ENCODE peak calls at places on chromosomes 5 and 9, in eight cellular contexts. One of them, this sample, is unnamed.

GRCh38 chr5:4019841-4020240 is 424.2 kb downstream of the IRX1 start:
- DNase-seq in adrenal gland: no peak
- DNase-seq in GM23248: peak; percentile 31
- DNase-seq in effector CD4-positive, alpha-beta T cell: no peak
- DNase-seq in Kasumi-1: no peak
- DNase-seq in germinal center: no peak
- DNase-seq in T-helper 2 cell: no peak
- DNase-seq in NCI-H1930: no peak
- DNase-seq in this sample: no peak

GRCh38 chr5:66655395-66656324 is 59.5 kb downstream of the MAST4 start:
- DNase-seq in adrenal gland: no peak
- DNase-seq in GM23248: peak; percentile 51
- DNase-seq in effector CD4-positive, alpha-beta T cell: no peak
- DNase-seq in Kasumi-1: no peak
- DNase-seq in germinal center: no peak
- DNase-seq in T-helper 2 cell: no peak
- DNase-seq in NCI-H1930: no peak
- DNase-seq in this sample: no peak

GRCh38 chr5:73300520-73301207 is 127.7 kb downstream of the TMEM174 start:
- DNase-seq in adrenal gland: no peak
- DNase-seq in GM23248: no peak
- DNase-seq in effector CD4-positive, alpha-beta T cell: no peak
- DNase-seq in Kasumi-1: no peak
- DNase-seq in germinal center: no peak
- DNase-seq in T-helper 2 cell: no peak
- DNase-seq in NCI-H1930: no peak
- DNase-seq in this sample: no peak

GRCh38 chr9:137218754-137219271 is 3.2 kb downstream of the RNF208 start:
- DNase-seq in adrenal gland: peak; percentile 89
- DNase-seq in GM23248: peak; percentile 53
- DNase-seq in effector CD4-positive, alpha-beta T cell: no peak
- DNase-seq in Kasumi-1: no peak
- DNase-seq in germinal center: no peak
- DNase-seq in T-helper 2 cell: no peak
- DNase-seq in NCI-H1930: no peak
- DNase-seq in this sample: no peak

GRCh38 chr9:129929467-129930125 is 94.3 kb downstream of the USP20 start:
- DNase-seq in adrenal gland: no peak
- DNase-seq in GM23248: peak; percentile 60
- DNase-seq in effector CD4-positive, alpha-beta T cell: no peak
- DNase-seq in Kasumi-1: no peak
- DNase-seq in germinal center: no peak
- DNase-seq in T-helper 2 cell: no peak
- DNase-seq in NCI-H1930: no peak
- DNase-seq in this sample: no peak

GRCh38 chr9:77546391-77546790 is 101.7 kb downstream of the GNA14 start:
- DNase-seq in adrenal gland: no peak
- DNase-seq in GM23248: no peak
- DNase-seq in effector CD4-positive, alpha-beta T cell: no peak
- DNase-seq in Kasumi-1: no peak
- DNase-seq in germinal center: no peak
- DNase-seq in T-helper 2 cell: no peak
- DNase-seq in NCI-H1930: no peak
- DNase-seq in this sample: no peak

GRCh38 chr9:34048730-34049629 is at the start of gene UBAP2:
- DNase-seq in adrenal gland: peak; percentile 99
- DNase-seq in GM23248: peak; percentile 99
- DNase-seq in effector CD4-positive, alpha-beta T cell: peak; percentile 99
- DNase-seq in Kasumi-1: peak; percentile 92
- DNase-seq in germinal center: peak; percentile 92
- DNase-seq in T-helper 2 cell: peak; percentile 88
- DNase-seq in NCI-H1930: peak; percentile 99
- DNase-seq in this sample: peak; percentile 96

GRCh38 chr5:64632251-64632650 is 58.1 kb upstream of the SHISAL2B start:
- DNase-seq in adrenal gland: no peak
- DNase-seq in GM23248: no peak
- DNase-seq in effector CD4-positive, alpha-beta T cell: no peak
- DNase-seq in Kasumi-1: peak; percentile 41
- DNase-seq in germinal center: no peak
- DNase-seq in T-helper 2 cell: no peak
- DNase-seq in NCI-H1930: no peak
- DNase-seq in this sample: no peak

GRCh38 chr9:133960568-133961129 is 31.5 kb downstream of the VAV2 start:
- DNase-seq in adrenal gland: peak; percentile 66
- DNase-seq in GM23248: peak; percentile 46
- DNase-seq in effector CD4-positive, alpha-beta T cell: no peak
- DNase-seq in Kasumi-1: peak; percentile 59
- DNase-seq in germinal center: no peak
- DNase-seq in T-helper 2 cell: no peak
- DNase-seq in NCI-H1930: no peak
- DNase-seq in this sample: no peak

GRCh38 chr9:128421474-128422010 is 885 bp downstream of the CERCAM start:
- DNase-seq in adrenal gland: no peak
- DNase-seq in GM23248: peak; percentile 85
- DNase-seq in effector CD4-positive, alpha-beta T cell: no peak
- DNase-seq in Kasumi-1: peak; percentile 51
- DNase-seq in germinal center: no peak
- DNase-seq in T-helper 2 cell: no peak
- DNase-seq in NCI-H1930: no peak
- DNase-seq in this sample: no peak

GRCh38 chr5:50814541-50814940 is 148.1 kb downstream of the PARP8 start:
- DNase-seq in adrenal gland: no peak
- DNase-seq in GM23248: no peak
- DNase-seq in effector CD4-positive, alpha-beta T cell: no peak
- DNase-seq in Kasumi-1: no peak
- DNase-seq in germinal center: no peak
- DNase-seq in T-helper 2 cell: no peak
- DNase-seq in NCI-H1930: no peak
- DNase-seq in this sample: no peak

GRCh38 chr5:172868924-172869565 is 35.0 kb downstream of the ERGIC1 start:
- DNase-seq in adrenal gland: peak; percentile 92
- DNase-seq in GM23248: peak; percentile 97
- DNase-seq in effector CD4-positive, alpha-beta T cell: no peak
- DNase-seq in Kasumi-1: no peak
- DNase-seq in germinal center: no peak
- DNase-seq in T-helper 2 cell: no peak
- DNase-seq in NCI-H1930: no peak
- DNase-seq in this sample: no peak

GRCh38 chr9:129333961-129334743 is 156.1 kb upstream of the IER5L start:
- DNase-seq in adrenal gland: peak; percentile 91
- DNase-seq in GM23248: peak; percentile 92
- DNase-seq in effector CD4-positive, alpha-beta T cell: no peak
- DNase-seq in Kasumi-1: peak; percentile 92
- DNase-seq in germinal center: no peak
- DNase-seq in T-helper 2 cell: no peak
- DNase-seq in NCI-H1930: no peak
- DNase-seq in this sample: no peak

GRCh38 chr5:68331202-68332108 is 115.9 kb downstream of the PIK3R1 start:
- DNase-seq in adrenal gland: no peak
- DNase-seq in GM23248: peak; percentile 56
- DNase-seq in effector CD4-positive, alpha-beta T cell: no peak
- DNase-seq in Kasumi-1: peak; percentile 66
- DNase-seq in germinal center: peak; percentile 26
- DNase-seq in T-helper 2 cell: no peak
- DNase-seq in NCI-H1930: no peak
- DNase-seq in this sample: no peak

GRCh38 chr9:127917603-127918002 is 762 bp upstream of the ST6GALNAC4 start:
- DNase-seq in adrenal gland: no peak
- DNase-seq in GM23248: no peak
- DNase-seq in effector CD4-positive, alpha-beta T cell: no peak
- DNase-seq in Kasumi-1: no peak
- DNase-seq in germinal center: peak; percentile 84
- DNase-seq in T-helper 2 cell: no peak
- DNase-seq in NCI-H1930: no peak
- DNase-seq in this sample: no peak

GRCh38 chr9:35659340-35659739 is 1.2 kb downstream of the CCDC107 start:
- DNase-seq in adrenal gland: no peak
- DNase-seq in GM23248: peak; percentile 80
- DNase-seq in effector CD4-positive, alpha-beta T cell: no peak
- DNase-seq in Kasumi-1: no peak
- DNase-seq in germinal center: no peak
- DNase-seq in T-helper 2 cell: no peak
- DNase-seq in NCI-H1930: no peak
- DNase-seq in this sample: no peak

GRCh38 chr9:591292-591691 is 250.2 kb upstream of the DMRT1 start:
- DNase-seq in adrenal gland: no peak
- DNase-seq in GM23248: no peak
- DNase-seq in effector CD4-positive, alpha-beta T cell: no peak
- DNase-seq in Kasumi-1: no peak
- DNase-seq in germinal center: no peak
- DNase-seq in T-helper 2 cell: no peak
- DNase-seq in NCI-H1930: no peak
- DNase-seq in this sample: no peak

GRCh38 chr5:4758550-4758949 is 381.6 kb upstream of the ADAMTS16 start:
- DNase-seq in adrenal gland: no peak
- DNase-seq in GM23248: no peak
- DNase-seq in effector CD4-positive, alpha-beta T cell: no peak
- DNase-seq in Kasumi-1: no peak
- DNase-seq in germinal center: no peak
- DNase-seq in T-helper 2 cell: no peak
- DNase-seq in NCI-H1930: no peak
- DNase-seq in this sample: no peak

GRCh38 chr9:32430720-32431119 is 46.3 kb downstream of the ACO1 start:
- DNase-seq in adrenal gland: no peak
- DNase-seq in GM23248: peak; percentile 64
- DNase-seq in effector CD4-positive, alpha-beta T cell: no peak
- DNase-seq in Kasumi-1: no peak
- DNase-seq in germinal center: no peak
- DNase-seq in T-helper 2 cell: no peak
- DNase-seq in NCI-H1930: no peak
- DNase-seq in this sample: no peak

GRCh38 chr5:124604419-124604818 is 142.0 kb downstream of the ZNF608 start:
- DNase-seq in adrenal gland: no peak
- DNase-seq in GM23248: no peak
- DNase-seq in effector CD4-positive, alpha-beta T cell: no peak
- DNase-seq in Kasumi-1: no peak
- DNase-seq in germinal center: no peak
- DNase-seq in T-helper 2 cell: no peak
- DNase-seq in NCI-H1930: no peak
- DNase-seq in this sample: no peak

GRCh38 chr9:70324963-70325362 is 66.2 kb downstream of the SMC5 start:
- DNase-seq in adrenal gland: no peak
- DNase-seq in GM23248: peak; percentile 85
- DNase-seq in effector CD4-positive, alpha-beta T cell: no peak
- DNase-seq in Kasumi-1: no peak
- DNase-seq in germinal center: no peak
- DNase-seq in T-helper 2 cell: no peak
- DNase-seq in NCI-H1930: no peak
- DNase-seq in this sample: no peak

GRCh38 chr5:96297867-96298266 is 135.2 kb downstream of the PCSK1 start:
- DNase-seq in adrenal gland: no peak
- DNase-seq in GM23248: peak; percentile 95
- DNase-seq in effector CD4-positive, alpha-beta T cell: no peak
- DNase-seq in Kasumi-1: no peak
- DNase-seq in germinal center: no peak
- DNase-seq in T-helper 2 cell: no peak
- DNase-seq in NCI-H1930: no peak
- DNase-seq in this sample: no peak

GRCh38 chr5:93058309-93058708 is 522.7 kb downstream of the NR2F1-AS1 start:
- DNase-seq in adrenal gland: no peak
- DNase-seq in GM23248: peak; percentile 78
- DNase-seq in effector CD4-positive, alpha-beta T cell: no peak
- DNase-seq in Kasumi-1: no peak
- DNase-seq in germinal center: no peak
- DNase-seq in T-helper 2 cell: no peak
- DNase-seq in NCI-H1930: no peak
- DNase-seq in this sample: no peak

GRCh38 chr5:177389368-177390169 is 5.3 kb downstream of the SLC34A1 start:
- DNase-seq in adrenal gland: no peak
- DNase-seq in GM23248: peak; percentile 97
- DNase-seq in effector CD4-positive, alpha-beta T cell: peak; percentile 49
- DNase-seq in Kasumi-1: peak; percentile 51
- DNase-seq in germinal center: peak; percentile 57
- DNase-seq in T-helper 2 cell: no peak
- DNase-seq in NCI-H1930: no peak
- DNase-seq in this sample: peak; percentile 50

GRCh38 chr9:36293918-36294317 is 35.7 kb upstream of the GNE start:
- DNase-seq in adrenal gland: no peak
- DNase-seq in GM23248: no peak
- DNase-seq in effector CD4-positive, alpha-beta T cell: no peak
- DNase-seq in Kasumi-1: no peak
- DNase-seq in germinal center: no peak
- DNase-seq in T-helper 2 cell: no peak
- DNase-seq in NCI-H1930: no peak
- DNase-seq in this sample: no peak

GRCh38 chr5:157303667-157304327 is 37.9 kb downstream of the CYFIP2 start:
- DNase-seq in adrenal gland: no peak
- DNase-seq in GM23248: no peak
- DNase-seq in effector CD4-positive, alpha-beta T cell: peak; percentile 27
- DNase-seq in Kasumi-1: no peak
- DNase-seq in germinal center: no peak
- DNase-seq in T-helper 2 cell: no peak
- DNase-seq in NCI-H1930: no peak
- DNase-seq in this sample: peak; percentile 35

GRCh38 chr5:111165058-111165457 is 59.1 kb upstream of the CAMK4 start:
- DNase-seq in adrenal gland: no peak
- DNase-seq in GM23248: no peak
- DNase-seq in effector CD4-positive, alpha-beta T cell: no peak
- DNase-seq in Kasumi-1: no peak
- DNase-seq in germinal center: no peak
- DNase-seq in T-helper 2 cell: no peak
- DNase-seq in NCI-H1930: no peak
- DNase-seq in this sample: no peak

GRCh38 chr5:16567365-16567764 is 49.4 kb downstream of the RETREG1 start:
- DNase-seq in adrenal gland: no peak
- DNase-seq in GM23248: no peak
- DNase-seq in effector CD4-positive, alpha-beta T cell: no peak
- DNase-seq in Kasumi-1: no peak
- DNase-seq in germinal center: no peak
- DNase-seq in T-helper 2 cell: no peak
- DNase-seq in NCI-H1930: no peak
- DNase-seq in this sample: no peak

GRCh38 chr9:93143830-93144530 is 9.9 kb upstream of the NINJ1 start:
- DNase-seq in adrenal gland: no peak
- DNase-seq in GM23248: peak; percentile 34
- DNase-seq in effector CD4-positive, alpha-beta T cell: peak; percentile 51
- DNase-seq in Kasumi-1: peak; percentile 25
- DNase-seq in germinal center: peak; percentile 53
- DNase-seq in T-helper 2 cell: no peak
- DNase-seq in NCI-H1930: no peak
- DNase-seq in this sample: no peak